ENCODE peak calls at places on chromosomes 4 and X, in four cellular contexts. G is WTC11, F is foreskin keratinocyte, D is ovary. O is an unnamed sample.

GRCh38 chr4:681736-682451 is 7.1 kb downstream of the SLC49A3 start:
- DNase-seq in F (no peak), D (peak; percentile 41), G (peak; percentile 54), O (peak; percentile 54)

GRCh38 chr4:89204624-89205023 is 93.3 kb downstream of the TIGD2 start:
- DNase-seq in F (no peak), D (no peak), G (no peak), O (no peak)

GRCh38 chr4:74410272-74410671 is 34.7 kb upstream of the AREG start:
- DNase-seq in D (no peak), G (no peak), F (peak; percentile 100), O (no peak)

GRCh38 chr4:102196221-102196620 is 149.1 kb downstream of the SLC39A8 start:
- DNase-seq in D (no peak), F (peak; percentile 44), G (no peak), O (peak; percentile 2)

GRCh38 chr4:1767058-1767769 is 25.9 kb upstream of the FGFR3 start:
- DNase-seq in F (no peak), D (no peak), G (peak; percentile 66), O (no peak)

GRCh38 chr4:145130130-145130529 is 32.0 kb downstream of the ABCE1 start:
- DNase-seq in G (no peak), D (no peak), F (peak; percentile 1), O (no peak)

GRCh38 chrX:23788946-23789345 is 6.0 kb downstream of the SAT1 start:
- DNase-seq in G (no peak), F (no peak), D (no peak), O (no peak)

GRCh38 chr4:3704669-3705068 is 61.5 kb upstream of the ADRA2C start:
- DNase-seq in D (no peak), F (no peak), G (no peak), O (no peak)

GRCh38 chrX:22629105-22629725 is 356.5 kb downstream of the CBLL2 start:
- DNase-seq in G (no peak), D (no peak), F (peak; percentile 82), O (no peak)

GRCh38 chr4:78544681-78545080 is 6.9 kb upstream of the ANXA3 start:
- DNase-seq in D (no peak), F (no peak), G (no peak), O (no peak)

GRCh38 chrX:11759461-11760311 is 1.6 kb downstream of the MSL3 start:
- DNase-seq in F (peak; percentile 83), D (peak; percentile 84), G (peak; percentile 65), O (peak; percentile 83)

GRCh38 chr4:9921326-9921725 is 100.0 kb downstream of the SLC2A9 start:
- DNase-seq in F (no peak), D (no peak), G (peak; percentile 62), O (no peak)

GRCh38 chr4:4480685-4481393 is 61.0 kb downstream of the STX18 start:
- DNase-seq in G (no peak), D (no peak), F (no peak), O (no peak)

GRCh38 chr4:170990989-170991589 is 822.1 kb upstream of the GALNTL6 start:
- DNase-seq in F (peak; percentile 4), D (no peak), G (peak; percentile 44), O (no peak)
- TF ChIP-seq CTCF in F (peak; percentile 7), D (no peak), G (peak; percentile 48), O (no peak)

GRCh38 chrX:70774223-70774622 is 134.3 kb downstream of the TEX11 start:
- DNase-seq in D (no peak), F (no peak), G (no peak), O (no peak)

DNA sequence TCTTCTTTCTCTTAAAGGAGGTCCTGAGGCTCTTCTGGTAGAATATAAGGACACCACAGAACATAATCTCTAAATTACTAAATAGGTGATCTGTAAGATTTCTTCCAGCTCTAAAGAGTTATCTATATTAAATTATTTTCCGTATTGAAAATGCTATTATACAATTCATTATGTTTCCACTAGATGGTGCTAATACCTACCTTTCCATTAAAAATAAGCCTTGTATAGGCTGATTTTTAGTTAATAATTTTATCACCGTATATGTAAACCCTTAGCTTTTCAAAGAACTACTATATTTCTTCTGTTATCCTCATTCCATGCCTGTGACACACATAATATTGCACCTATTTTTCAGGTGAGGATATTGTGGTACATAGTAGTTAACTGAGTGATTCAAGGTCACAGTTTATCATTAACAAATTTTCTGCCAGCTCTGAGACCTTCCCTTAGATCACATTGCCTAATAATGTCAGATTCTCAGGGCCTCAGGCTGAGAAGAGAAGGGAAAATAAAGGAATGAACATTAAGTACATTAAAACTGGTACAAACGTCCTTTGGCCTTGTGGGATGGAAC is 138.8 kb downstream of the TEX11 start:
- DNase-seq in D (no peak), G (no peak), F (peak; percentile 0), O (no peak)
- TF ChIP-seq CTCF in D (no peak), G (peak; percentile 22), F (peak; percentile 59), O (peak; percentile 50)

GRCh38 chr4:59044316-59044715 is 1934.1 kb upstream of the IGFBP7 start:
- DNase-seq in G (no peak), F (no peak), D (no peak), O (no peak)
- TF ChIP-seq CTCF in G (no peak), F (no peak), D (no peak), O (no peak)

GRCh38 chr4:22235798-22236197 is 280.1 kb downstream of the ADGRA3 start:
- DNase-seq in D (no peak), F (no peak), G (no peak), O (no peak)

GRCh38 chr4:22237846-22238513 is 277.9 kb downstream of the ADGRA3 start:
- DNase-seq in G (no peak), D (no peak), F (no peak), O (no peak)

GRCh38 chr4:22238742-22239141 is 277.1 kb downstream of the ADGRA3 start:
- DNase-seq in D (no peak), G (peak; percentile 38), F (no peak), O (no peak)

GRCh38 chr4:22240814-22241213 is 275.1 kb downstream of the ADGRA3 start:
- DNase-seq in D (no peak), F (no peak), G (no peak), O (no peak)

DNA sequence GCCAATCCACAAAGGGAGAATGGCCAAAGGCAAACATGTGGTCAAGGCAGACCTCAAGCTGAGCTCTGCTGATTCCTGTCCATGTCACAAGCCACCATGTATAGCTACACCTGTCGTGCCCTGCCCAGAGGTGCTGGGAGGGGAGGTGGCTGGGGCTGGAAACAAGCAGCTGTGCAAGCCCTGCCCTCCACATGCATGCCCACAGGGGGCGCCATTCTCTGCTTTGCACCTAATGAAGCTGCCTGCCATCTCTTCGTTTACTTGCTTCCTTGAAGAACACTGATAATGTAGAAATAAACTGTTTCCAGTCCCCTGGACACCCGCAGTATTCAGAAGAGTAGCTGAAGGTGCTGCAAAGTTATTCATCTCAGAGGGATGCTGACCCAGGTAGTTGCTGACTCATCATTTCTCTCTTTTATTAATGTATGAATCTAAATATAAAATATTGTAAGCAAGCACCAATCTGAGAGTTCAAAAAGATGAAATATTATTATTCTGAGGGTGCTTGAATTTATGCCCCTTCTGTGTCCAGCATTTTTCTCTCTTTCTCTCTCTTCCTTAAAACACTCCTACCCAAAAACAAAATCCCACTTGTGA is 278.6 kb downstream of the ADGRA3 start:
- DNase-seq in D (no peak), F (no peak), G (peak; percentile 91), O (peak; percentile 74)
- TF ChIP-seq CTCF in D (no peak), F (peak; percentile 36), G (peak; percentile 94), O (peak; percentile 62)

DNA sequence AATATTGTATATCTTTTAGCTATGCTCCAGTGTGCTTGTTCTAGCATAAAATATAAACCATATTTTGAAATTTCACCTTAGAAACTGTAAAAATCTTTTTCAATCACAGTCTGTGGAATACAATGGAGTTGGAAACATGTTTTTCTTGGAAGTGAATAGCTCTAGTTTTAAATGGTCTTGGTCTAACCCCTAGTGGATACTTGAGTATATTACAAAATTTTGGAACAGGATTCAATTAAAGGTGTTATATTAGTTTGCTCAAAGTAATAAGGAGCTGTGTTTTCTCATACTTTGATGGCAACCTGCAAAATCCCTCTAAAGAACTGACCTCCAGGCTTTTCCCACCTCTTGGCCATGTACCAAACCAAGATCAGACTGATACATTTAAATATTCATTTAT is 48.2 kb downstream of the STK26 start:
- DNase-seq in F (no peak), D (no peak), G (no peak), O (no peak)
- TF ChIP-seq CTCF in F (peak; percentile 52), D (no peak), G (no peak), O (peak; percentile 31)

DNA sequence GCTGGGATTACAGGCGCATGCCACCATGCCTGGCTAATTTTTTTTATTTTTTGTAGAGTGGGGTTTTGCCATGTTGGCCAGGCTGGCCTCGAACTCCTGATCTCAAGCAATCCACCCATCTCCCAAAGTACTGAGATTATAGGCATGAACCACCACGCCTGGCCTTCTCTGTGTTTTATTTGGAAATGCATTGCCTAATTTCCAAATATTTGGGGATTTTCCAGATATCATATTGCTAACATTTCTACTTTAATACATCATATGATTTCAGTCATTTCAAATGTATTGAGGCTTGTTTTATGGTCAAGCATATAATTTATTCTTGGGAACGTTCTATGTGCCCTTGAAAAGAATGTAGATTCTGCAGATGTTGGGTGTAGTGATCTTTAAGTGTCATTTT is 38.8 kb downstream of the FGF2 start:
- DNase-seq in F (no peak), D (no peak), G (no peak), O (no peak)
- TF ChIP-seq CTCF in F (no peak), D (no peak), G (no peak), O (no peak)

GRCh38 chr4:173318648-173319211 is 15.4 kb downstream of the HMGB2 start:
- DNase-seq in D (no peak), G (no peak), F (peak; percentile 62), O (no peak)
- TF ChIP-seq CTCF in D (peak; percentile 31), G (no peak), F (peak; percentile 65), O (peak; percentile 65)

O was measured in activated CD8-positive, alpha-beta T cell treated with anti-CD3 and anti-CD28 coated beads for 36 hours.